ENCODE peak calls at places on chromosomes 1 and 21, in nine cellular contexts. X, M, V, B, F, C, H, E and N are unnamed samples.

GRCh38 chr1:211738709-211739301 is 63.4 kb upstream of the NEK2 start:
- DNase-seq in X (peak), M (peak), V (peak), B (peak), F (peak), C (no peak), H (no peak), E (no peak), N (no peak)

GRCh38 chr1:34479731-34480130 is 275.1 kb upstream of the GJB5 start:
- DNase-seq in X (no peak), M (no peak), V (no peak), B (no peak), F (no peak), C (no peak), H (peak), E (peak), N (no peak)

GRCh38 chr21:29155118-29155932 is 24.9 kb downstream of the MAP3K7CL start:
- DNase-seq in X (no peak), M (peak), V (peak), B (peak), F (no peak), C (peak), H (peak), E (peak), N (peak)

GRCh38 chr1:220123889-220124288 is 30.0 kb downstream of the IARS2 start:
- DNase-seq in X (peak), M (no peak), V (peak), B (no peak), F (peak), C (no peak), H (no peak), E (peak), N (no peak)

GRCh38 chr1:2986549-2987305 is 34.5 kb upstream of the ACTRT2 start:
- DNase-seq in X (no peak), M (no peak), V (no peak), B (no peak), F (no peak), C (no peak), H (no peak), E (no peak), N (peak)

GRCh38 chr1:84892657-84893618 is at the start of gene LPAR3:
- DNase-seq in X (no peak), M (no peak), V (peak), B (no peak), F (no peak), C (no peak), H (peak), E (peak), N (peak)

GRCh38 chr1:99643021-99643779 is 2.7 kb upstream of the PALMD start:
- DNase-seq in X (no peak), M (peak), V (no peak), B (peak), F (no peak), C (no peak), H (no peak), E (no peak), N (no peak)

GRCh38 chr21:38527737-38528136 is 29.5 kb upstream of the ERG start:
- DNase-seq in X (no peak), M (no peak), V (no peak), B (no peak), F (no peak), C (no peak), H (no peak), E (no peak), N (no peak)

GRCh38 chr1:84693009-84693408 is 2.7 kb upstream of the SSX2IP start:
- DNase-seq in X (peak), M (peak), V (no peak), B (no peak), F (peak), C (no peak), H (no peak), E (no peak), N (no peak)

GRCh38 chr1:151759241-151759640 is 4.1 kb downstream of the MRPL9 start:
- DNase-seq in X (no peak), M (peak), V (no peak), B (peak), F (no peak), C (no peak), H (no peak), E (no peak), N (no peak)

GRCh38 chr1:227776277-227776676 is 39.2 kb upstream of the PRSS38 start:
- DNase-seq in X (no peak), M (peak), V (peak), B (peak), F (no peak), C (peak), H (no peak), E (no peak), N (peak)

GRCh38 chr1:171868217-171868616 is 26.9 kb downstream of the DNM3 start:
- DNase-seq in X (no peak), M (peak), V (no peak), B (no peak), F (no peak), C (peak), H (no peak), E (no peak), N (no peak)

GRCh38 chr1:116544588-116545358 is 26.1 kb downstream of the CD58 start:
- DNase-seq in X (no peak), M (no peak), V (no peak), B (no peak), F (no peak), C (no peak), H (no peak), E (no peak), N (no peak)

GRCh38 chr1:157540852-157541251 is 11.5 kb downstream of the FCRL5 start:
- DNase-seq in X (no peak), M (no peak), V (peak), B (no peak), F (no peak), C (no peak), H (no peak), E (no peak), N (no peak)

GRCh38 chr1:58584082-58584895 is 7.2 kb upstream of the TACSTD2 start:
- DNase-seq in X (peak), M (peak), V (peak), B (peak), F (no peak), C (peak), H (no peak), E (no peak), N (peak)

GRCh38 chr1:192852548-192852947 is 43.7 kb downstream of the RGS2 start:
- DNase-seq in X (no peak), M (no peak), V (no peak), B (no peak), F (no peak), C (no peak), H (no peak), E (no peak), N (no peak)

GRCh38 chr1:233113713-233114028 is 163.3 kb downstream of the NTPCR start:
- DNase-seq in X (no peak), M (no peak), V (no peak), B (no peak), F (no peak), C (no peak), H (no peak), E (no peak), N (no peak)

GRCh38 chr1:36109041-36109679 is 15.9 kb downstream of the COL8A2 start:
- DNase-seq in X (no peak), M (peak), V (peak), B (peak), F (peak), C (no peak), H (no peak), E (no peak), N (peak)

GRCh38 chr21:40923914-40924313 is 77.0 kb upstream of the DSCAM start:
- DNase-seq in X (no peak), M (no peak), V (no peak), B (no peak), F (no peak), C (no peak), H (no peak), E (no peak), N (no peak)

GRCh38 chr1:211305044-211305443 is 21.6 kb upstream of the TRAF5 start:
- DNase-seq in X (peak), M (peak), V (no peak), B (peak), F (no peak), C (no peak), H (no peak), E (no peak), N (no peak)

GRCh38 chr1:39149509-39149908 is 55.0 kb upstream of the MACF1 start:
- DNase-seq in X (no peak), M (no peak), V (no peak), B (no peak), F (no peak), C (no peak), H (no peak), E (peak), N (no peak)

GRCh38 chr1:206904423-206905142 is 7.3 kb downstream of the IL24 start:
- DNase-seq in X (no peak), M (no peak), V (no peak), B (no peak), F (no peak), C (no peak), H (no peak), E (no peak), N (no peak)

GRCh38 chr21:35484032-35484431 is 434.9 kb upstream of the RUNX1 start:
- DNase-seq in X (no peak), M (no peak), V (no peak), B (no peak), F (no peak), C (no peak), H (no peak), E (no peak), N (no peak)

GRCh38 chr1:67952071-67952470 is 98.4 kb downstream of the DIRAS3 start:
- DNase-seq in X (no peak), M (peak), V (no peak), B (peak), F (no peak), C (peak), H (no peak), E (no peak), N (no peak)

GRCh38 chr21:27408826-27409225 is 441.9 kb upstream of the ADAMTS5 start:
- DNase-seq in X (no peak), M (peak), V (no peak), B (no peak), F (no peak), C (no peak), H (no peak), E (no peak), N (no peak)

GRCh38 chr1:26922201-26922729 is 722 bp downstream of the NUDC start:
- DNase-seq in X (peak), M (peak), V (peak), B (peak), F (no peak), C (peak), H (no peak), E (peak), N (no peak)

GRCh38 chr1:24112381-24113169 is 640 bp upstream of the MYOM3 start:
- DNase-seq in X (peak), M (peak), V (peak), B (peak), F (peak), C (peak), H (peak), E (peak), N (no peak)
- TF ChIP-seq CTCF in X (peak), M (peak), V (peak), B (peak), F (peak), C (peak), H (peak), E (peak), N (peak)

GRCh38 chr1:15543589-15544568 is 17.2 kb downstream of the DNAJC16 start:
- DNase-seq in X (no peak), M (peak), V (no peak), B (peak), F (no peak), C (peak), H (no peak), E (no peak), N (no peak)

GRCh38 chr1:15538750-15539149 is 12.1 kb downstream of the DNAJC16 start:
- DNase-seq in X (no peak), M (no peak), V (no peak), B (no peak), F (no peak), C (no peak), H (no peak), E (no peak), N (no peak)

GRCh38 chr1:15541231-15541792 is 14.7 kb downstream of the DNAJC16 start:
- DNase-seq in X (no peak), M (no peak), V (no peak), B (no peak), F (no peak), C (no peak), H (no peak), E (no peak), N (no peak)

GRCh38 chr1:15542685-15543588 is 16.3 kb downstream of the DNAJC16 start:
- DNase-seq in X (no peak), M (no peak), V (no peak), B (no peak), F (no peak), C (no peak), H (no peak), E (no peak), N (no peak)

GRCh38 chr1:15540201-15540600 is 13.6 kb downstream of the DNAJC16 start:
- DNase-seq in X (no peak), M (peak), V (no peak), B (peak), F (no peak), C (no peak), H (no peak), E (no peak), N (no peak)
- H3K9ac ChIP-seq in X (no peak), M (no peak), V (no peak), B (no peak), F (no peak), C (no peak), H (no peak), E (no peak), N (no peak)

GRCh38 chr21:46216132-46216747 is 12.3 kb downstream of the LSS start:
- DNase-seq in X (no peak), M (no peak), V (no peak), B (no peak), F (no peak), C (no peak), H (no peak), E (no peak), N (no peak)
- H3K27ac ChIP-seq in X (no peak), M (no peak), V (no peak), B (no peak), F (no peak), C (no peak), H (no peak), E (no peak), N (no peak)

GRCh38 chr1:203593723-203594122 is 32.9 kb upstream of the ATP2B4 start:
- DNase-seq in X (peak), M (no peak), V (peak), B (peak), F (peak), C (no peak), H (peak), E (no peak), N (peak)
- TF ChIP-seq CTCF in X (peak), M (no peak), V (peak), B (no peak), F (peak), C (peak), H (peak), E (peak), N (no peak)